ENCODE peak calls at places on chromosomes 6 and 20, in seven cellular contexts. H, D, B, C, O, P and W are unnamed samples. For H3K4me1 and H4K20me1, the result is how much of the 10 kb centered on the place peaks cover.

GRCh38 chr6:127564761-127565160 is 12.2 kb upstream of the C6orf58 start:
- DNase-seq in B (no peak), O (no peak), C (no peak), D (no peak), P (no peak), H (no peak), W (no peak)

GRCh38 chr6:33693186-33694158 is 18.0 kb downstream of the UQCC2 start:
- DNase-seq in B (no peak), H (no peak), D (no peak), C (no peak), P (peak), O (peak), W (no peak)

GRCh38 chr6:14713966-14714631 is 531.8 kb upstream of the JARID2 start:
- DNase-seq in P (no peak), D (no peak), C (peak), H (no peak), B (no peak), O (no peak), W (no peak)

GRCh38 chr6:110537208-110538123 is 61.1 kb upstream of the SLC22A16 start:
- DNase-seq in B (peak), C (peak), P (peak), H (peak), O (no peak), D (no peak), W (no peak)

GRCh38 chr6:34705241-34705640 is 8.7 kb upstream of the ILRUN start:
- DNase-seq in D (no peak), B (peak), H (no peak), O (no peak), C (no peak), P (no peak), W (no peak)

GRCh38 chr6:125316621-125317020 is 14.9 kb upstream of the HDDC2 start:
- DNase-seq in D (peak), C (no peak), P (no peak), H (no peak), B (peak), O (no peak), W (no peak)

GRCh38 chr6:152552616-152553209 is 84.4 kb downstream of the SYNE1 start:
- DNase-seq in C (peak), O (peak), B (peak), H (peak), P (peak), D (peak), W (peak)

GRCh38 chr6:141199074-141199473 is 933.7 kb upstream of the GJE1 start:
- DNase-seq in P (no peak), H (no peak), C (no peak), D (peak), O (no peak), B (peak), W (no peak)

GRCh38 chr6:149560736-149561135 is 5.4 kb upstream of the GINM1 start:
- DNase-seq in D (peak), C (peak), O (peak), H (peak), B (no peak), P (peak), W (peak)

DNA sequence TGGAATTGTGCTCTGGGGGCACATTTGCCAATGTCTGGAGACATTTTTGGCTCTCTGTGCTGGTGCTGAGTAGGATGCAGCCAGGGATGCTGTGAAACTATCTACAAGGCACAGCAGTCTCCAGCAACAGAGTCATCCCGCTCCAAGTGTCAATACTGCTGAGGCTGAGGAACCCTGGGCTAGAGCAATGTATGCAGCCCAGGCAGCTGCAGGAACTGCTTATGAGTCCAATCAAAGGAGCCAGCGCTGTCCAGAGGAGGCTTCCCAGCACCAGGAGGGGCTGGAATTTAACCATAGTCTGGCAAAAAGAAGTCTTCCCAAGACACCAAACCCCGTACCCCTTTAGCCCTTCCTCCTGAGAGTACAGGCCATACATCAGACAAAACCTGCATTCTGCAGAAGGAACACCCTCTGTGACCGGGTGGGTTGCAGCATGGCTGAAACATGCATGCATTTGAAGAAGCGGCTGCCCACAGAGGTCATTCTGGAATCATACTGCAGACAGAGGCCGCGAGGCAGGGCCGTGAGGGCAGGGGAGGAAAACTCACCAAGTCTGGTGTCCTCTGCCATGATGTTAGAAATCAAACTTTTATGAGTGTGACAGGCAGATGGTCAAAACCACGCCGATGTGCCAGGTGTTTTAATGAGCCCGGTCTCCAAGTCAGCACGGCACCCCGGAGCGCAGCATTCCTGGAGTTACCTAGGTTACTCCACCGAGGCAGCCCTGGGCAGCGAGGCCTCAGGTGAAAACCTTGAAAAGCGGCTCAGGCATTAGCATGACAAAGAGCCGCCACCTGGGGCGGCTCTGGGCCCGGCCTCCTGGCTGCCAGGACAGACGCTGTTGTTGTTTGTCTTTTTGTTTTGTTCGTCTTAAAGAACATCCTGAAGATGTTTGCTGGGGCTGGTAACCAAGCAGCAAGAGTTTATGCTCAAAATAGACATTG is 255.4 kb downstream of the ERMARD start:
- DNase-seq in C (no peak), B (no peak), H (no peak), O (no peak), P (no peak), D (peak), W (no peak)
- H3K4me1 ChIP-seq in C (under half), B (under half), H (under half), O (under half), P (under half), D (under half), W (under half)

GRCh38 chr20:63952210-63952535 is 4.0 kb downstream of the UCKL1 start:
- DNase-seq in P (no peak), O (no peak), C (no peak), D (no peak), H (no peak), B (no peak), W (no peak)

GRCh38 chr20:63953764-63954429 is 2.3 kb downstream of the UCKL1 start:
- DNase-seq in P (peak), O (no peak), B (no peak), H (no peak), C (no peak), D (no peak), W (no peak)

GRCh38 chr20:63950701-63951397 is 5.4 kb downstream of the UCKL1 start:
- DNase-seq in B (no peak), P (no peak), O (no peak), H (no peak), D (no peak), C (no peak), W (no peak)

GRCh38 chr20:63952769-63953168 is 3.4 kb downstream of the UCKL1 start:
- DNase-seq in O (no peak), D (no peak), H (no peak), B (no peak), P (no peak), C (no peak), W (no peak)

DNA sequence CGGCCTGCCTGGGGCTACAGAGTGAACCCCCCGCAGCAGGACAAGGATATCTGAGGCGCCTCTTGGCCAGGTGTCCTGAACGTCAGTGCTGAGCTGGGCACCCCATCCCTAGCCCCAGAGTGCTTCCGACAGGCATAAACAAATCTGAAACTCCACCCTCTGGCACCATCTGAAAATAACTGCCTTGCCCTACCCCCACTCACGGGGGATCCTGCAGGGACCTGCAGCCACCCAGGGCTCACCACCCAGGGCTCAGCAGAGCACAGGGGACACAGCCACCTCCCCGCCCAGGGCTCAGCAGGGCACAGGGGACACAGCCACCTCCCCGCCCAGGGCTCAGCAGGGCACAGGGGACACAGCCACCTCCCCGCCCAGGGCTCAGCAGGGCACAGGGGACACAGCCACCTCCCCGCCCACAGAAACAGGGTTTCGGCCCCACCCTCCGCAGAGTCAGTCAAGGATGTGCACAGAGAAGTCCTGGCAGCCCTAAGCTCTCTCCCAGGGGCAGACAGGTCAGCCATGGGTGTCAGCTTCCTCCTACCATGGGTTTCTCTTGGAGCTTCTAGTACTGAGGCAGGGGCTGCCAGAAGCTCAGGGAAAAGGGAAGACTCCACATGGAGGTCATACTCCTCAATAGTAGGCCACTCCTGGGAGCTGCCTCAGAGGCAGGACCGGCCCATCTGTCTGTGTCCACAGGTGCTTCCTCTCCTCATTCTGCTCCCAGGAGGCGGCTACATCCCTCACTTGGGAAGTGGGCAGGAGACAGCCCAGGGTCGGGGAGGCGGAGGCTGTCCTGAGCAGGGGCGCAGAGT is 4.6 kb downstream of the UCKL1 start:
- DNase-seq in B (no peak), C (no peak), D (no peak), H (no peak), P (no peak), O (no peak), W (no peak)
- H4K20me1 ChIP-seq in B (under half), C (half or more), D (half or more), H (half or more), P (under half), O (half or more), W (under half)

GRCh38 chr20:16048881-16049280 is 524.4 kb downstream of the KIF16B start:
- DNase-seq in C (no peak), B (no peak), O (peak), H (no peak), P (no peak), D (no peak), W (no peak)

GRCh38 chr20:16051968-16052367 is 521.3 kb downstream of the KIF16B start:
- DNase-seq in H (no peak), O (no peak), B (no peak), D (no peak), P (no peak), C (no peak), W (no peak)

GRCh38 chr20:16054917-16055316 is 518.3 kb downstream of the KIF16B start:
- DNase-seq in C (no peak), P (no peak), H (no peak), B (no peak), O (no peak), D (no peak), W (no peak)

GRCh38 chr20:16052406-16052805 is 520.8 kb downstream of the KIF16B start:
- DNase-seq in P (no peak), C (no peak), H (no peak), D (no peak), O (no peak), B (no peak), W (no peak)

DNA sequence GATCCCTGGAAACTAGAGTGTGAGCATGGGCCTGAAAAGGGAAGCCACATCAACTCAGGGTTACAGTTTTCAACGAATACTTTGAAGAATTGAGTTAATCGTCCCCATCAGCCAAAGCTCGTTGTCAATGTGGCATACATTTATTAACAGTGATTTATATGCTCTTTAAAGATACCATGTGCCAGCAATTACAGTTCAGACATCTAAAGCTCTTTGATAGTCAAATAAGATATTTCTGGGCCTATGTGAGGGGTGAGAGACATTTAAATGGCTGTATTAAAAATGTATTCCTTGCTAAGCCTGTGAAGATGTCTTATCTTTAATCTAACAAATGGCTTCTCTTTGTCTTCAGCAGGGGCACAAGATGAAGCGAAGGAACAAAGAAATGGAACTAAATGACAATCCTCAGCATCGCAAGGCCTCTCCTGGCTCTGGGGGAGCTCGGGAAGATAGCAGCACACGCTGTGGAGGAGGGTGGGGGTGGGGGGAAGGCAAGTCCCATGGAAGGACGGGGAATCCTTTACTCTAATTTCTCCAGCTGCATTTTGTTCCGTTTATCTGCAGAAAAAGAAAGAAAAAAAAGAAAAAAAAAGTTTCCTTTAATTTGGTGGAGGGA is 523.7 kb downstream of the KIF16B start:
- DNase-seq in B (no peak), H (no peak), D (peak), O (no peak), P (no peak), C (no peak), W (no peak)
- H3K4me1 ChIP-seq in B (under half), H (under half), D (under half), O (under half), P (under half), C (under half), W (under half)

DNA sequence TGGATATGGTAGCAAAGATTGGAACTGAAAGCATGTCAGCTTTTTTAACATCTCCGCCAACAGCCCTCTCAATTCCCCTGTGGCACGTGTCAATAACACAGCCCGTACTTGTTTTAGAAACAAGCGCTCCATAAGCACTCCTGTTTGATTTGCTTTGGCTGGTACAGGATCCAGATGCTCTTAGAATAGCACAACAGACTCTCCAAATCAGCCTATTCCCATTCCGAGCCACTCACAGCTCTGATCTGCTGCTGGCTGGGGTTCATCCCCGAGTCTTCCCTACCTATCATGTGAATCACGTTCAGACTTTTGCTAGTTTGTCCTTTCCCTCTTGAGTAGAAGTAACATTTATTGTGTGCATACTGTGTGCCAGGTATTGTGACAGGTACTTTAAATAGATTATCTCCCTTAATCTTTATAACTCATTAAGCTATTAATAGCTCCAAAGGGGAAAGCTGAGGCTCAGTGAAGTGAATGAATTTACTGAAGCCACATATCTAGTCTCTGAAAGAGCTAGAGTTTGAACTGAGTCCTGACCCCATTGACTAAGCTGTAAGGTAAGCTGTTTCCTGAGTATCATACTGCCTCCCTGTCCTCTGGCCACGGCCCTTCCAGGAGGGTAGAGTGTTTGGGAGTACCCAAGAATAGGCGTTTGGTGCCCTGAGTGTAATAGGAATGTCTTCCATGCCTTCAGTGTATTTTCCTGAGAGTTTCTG is 46.7 kb downstream of the RALY start:
- DNase-seq in C (no peak), O (no peak), H (no peak), B (no peak), P (no peak), D (no peak), W (no peak)
- H4K20me1 ChIP-seq in C (under half), O (half or more), H (half or more), B (under half), P (under half), D (half or more), W (under half)

GRCh38 chr6:166335378-166336366 is 6.7 kb downstream of the SFT2D1 start:
- DNase-seq in B (no peak), P (no peak), O (no peak), H (no peak), C (no peak), D (no peak), W (no peak)
- H3K4me1 ChIP-seq in B (under half), P (under half), O (under half), H (under half), C (under half), D (under half), W (under half)

DNA sequence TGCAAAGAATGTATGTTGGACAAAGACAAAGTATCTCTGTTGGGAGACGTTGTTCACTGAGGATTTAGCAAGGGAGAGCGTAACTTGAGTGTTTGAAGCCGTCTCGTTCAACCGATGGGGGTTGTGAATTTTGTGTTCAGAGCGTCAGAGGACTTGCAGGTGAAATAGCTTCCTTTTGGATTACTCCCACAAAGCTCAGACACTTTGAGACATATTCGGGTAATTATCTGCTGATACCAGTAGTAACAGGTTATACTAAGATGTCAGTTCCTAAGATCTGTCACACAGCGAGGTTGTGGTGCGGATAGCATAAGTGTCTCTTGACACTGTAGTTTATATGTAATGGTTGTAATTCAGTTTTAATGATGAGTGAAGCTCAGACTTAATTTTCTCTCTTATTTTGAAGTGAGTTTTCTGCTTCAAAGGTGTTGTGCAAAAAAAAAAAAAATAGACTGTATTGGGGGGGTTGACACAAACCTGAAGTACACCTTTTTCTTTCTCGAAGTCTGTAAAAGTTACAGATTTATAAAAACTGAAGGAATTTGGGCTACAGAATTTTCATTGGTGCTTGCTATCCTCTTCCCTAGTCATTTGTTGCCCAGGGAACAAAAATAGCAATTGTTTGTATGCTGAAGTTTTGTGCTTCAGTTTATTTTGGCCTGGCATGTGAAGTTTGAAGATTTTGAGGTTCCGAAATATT is 1.7 kb downstream of the ASXL1 start:
- DNase-seq in D (peak), P (peak), C (no peak), H (no peak), B (peak), O (peak), W (peak)
- H4K20me1 ChIP-seq in D (half or more), P (under half), C (half or more), H (half or more), B (under half), O (half or more), W (under half)

GRCh38 chr6:315921-316752 is 23.9 kb downstream of the DUSP22 start:
- DNase-seq in B (no peak), P (no peak), D (no peak), C (no peak), H (no peak), O (no peak), W (no peak)

GRCh38 chr6:318265-318890 is 26.1 kb downstream of the DUSP22 start:
- DNase-seq in D (no peak), P (no peak), B (no peak), H (no peak), C (no peak), O (no peak), W (no peak)

GRCh38 chr6:316753-317038 is 24.4 kb downstream of the DUSP22 start:
- DNase-seq in H (no peak), D (no peak), O (no peak), C (no peak), P (no peak), B (no peak), W (no peak)

GRCh38 chr6:317452-318144 is 25.3 kb downstream of the DUSP22 start:
- DNase-seq in O (no peak), B (no peak), H (no peak), D (no peak), P (no peak), C (no peak), W (no peak)

GRCh38 chr6:317068-317451 is 24.8 kb downstream of the DUSP22 start:
- DNase-seq in P (no peak), B (no peak), D (no peak), O (no peak), H (no peak), C (no peak), W (no peak)
- H3K4me1 ChIP-seq in P (under half), B (under half), D (under half), O (under half), H (under half), C (under half), W (half or more)

DNA sequence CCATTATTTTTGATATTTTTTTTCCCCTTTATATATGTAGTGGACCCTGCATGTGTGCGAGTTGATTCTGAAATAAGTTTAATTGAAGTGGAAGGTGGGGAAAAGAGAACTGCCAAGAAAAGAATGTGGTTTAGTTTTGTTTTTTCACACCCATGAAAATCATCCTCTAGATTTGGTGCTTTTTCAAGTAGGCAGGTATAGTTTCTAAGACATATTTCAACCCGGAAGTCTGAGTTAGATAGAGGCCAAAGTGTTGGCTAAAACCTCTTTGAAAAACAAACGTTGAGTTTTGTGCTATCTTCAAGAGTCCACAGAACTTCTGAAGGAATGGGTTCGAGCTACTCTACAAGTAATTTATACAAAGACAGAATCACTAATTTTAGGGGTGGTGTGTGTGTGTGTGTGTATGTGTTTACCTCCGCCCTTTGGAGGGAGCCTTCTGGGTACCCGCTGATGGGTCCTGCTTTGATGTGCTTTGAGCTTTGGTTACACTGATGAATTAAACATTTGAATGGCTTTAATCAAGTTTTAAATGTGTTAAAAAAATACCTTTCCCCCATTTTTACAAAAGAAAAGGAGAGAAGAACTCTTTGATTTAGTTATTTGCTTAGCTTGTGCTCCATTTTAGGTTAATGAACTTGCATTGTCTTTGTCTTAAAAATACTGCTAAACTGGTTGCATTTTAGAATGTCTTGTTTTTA is 2.5 kb downstream of the RREB1 start:
- DNase-seq in B (no peak), P (no peak), D (no peak), H (no peak), C (peak), O (no peak), W (no peak)
- H4K20me1 ChIP-seq in B (under half), P (under half), D (half or more), H (under half), C (under half), O (half or more), W (under half)